ENCODE peak calls at places on chromosomes 2 and 18, in five cellular contexts. D is lower lobe of right lung, Y is foreskin keratinocyte, B is IMR-90, L is mammary epithelial cell. U is an unnamed sample.

GRCh38 chr18:34511879-34512278 is 198.2 kb upstream of the DTNA start:
- DNase-seq in L (no peak), D (no peak), B (no peak), Y (no peak), U (no peak)

GRCh38 chr2:56030062-56030461 is 106.5 kb upstream of the EFEMP1 start:
- DNase-seq in Y (no peak), D (no peak), L (no peak), B (no peak), U (no peak)

GRCh38 chr2:240836781-240837467 is 16.9 kb upstream of the KIF1A start:
- DNase-seq in B (peak), L (no peak), Y (no peak), D (no peak), U (peak)

GRCh38 chr18:43001821-43002220 is 113.7 kb downstream of the RIT2 start:
- DNase-seq in B (peak), Y (no peak), L (no peak), D (no peak), U (no peak)

GRCh38 chr2:174072857-174073256 is 107.7 kb upstream of the SP3 start:
- DNase-seq in Y (no peak), D (no peak), L (no peak), B (no peak), U (no peak)

GRCh38 chr2:165283342-165283741 is 44.1 kb downstream of the SCN2A start:
- DNase-seq in B (no peak), Y (no peak), D (no peak), L (no peak), U (no peak)

GRCh38 chr2:112959109-112959591 is 18.7 kb upstream of the IL36G start:
- DNase-seq in B (no peak), L (no peak), Y (no peak), D (no peak), U (no peak)

GRCh38 chr2:166439078-166439477 is 55.0 kb downstream of the SCN7A start:
- DNase-seq in B (no peak), Y (no peak), D (no peak), L (no peak), U (no peak)

GRCh38 chr2:211035548-211036185 is 479.3 kb downstream of the CPS1 start:
- DNase-seq in Y (no peak), D (no peak), L (peak), B (peak), U (no peak)

GRCh38 chr2:211836409-211836808 is 702.2 kb downstream of the ERBB4 start:
- DNase-seq in D (no peak), B (no peak), L (peak), Y (peak), U (no peak)

GRCh38 chr2:27042159-27042661 is 9.3 kb upstream of the AGBL5 start:
- DNase-seq in D (no peak), B (no peak), L (no peak), Y (no peak), U (no peak)

GRCh38 chr2:188450740-188451480 is 159.2 kb downstream of the GULP1 start:
- DNase-seq in L (no peak), B (peak), Y (no peak), D (no peak), U (no peak)

GRCh38 chr2:227311861-227312506 is 13.1 kb upstream of the MFF start:
- DNase-seq in B (no peak), Y (no peak), D (no peak), L (no peak), U (no peak)

GRCh38 chr2:159484537-159484936 is 131.8 kb downstream of the BAZ2B start:
- DNase-seq in L (no peak), D (no peak), Y (no peak), B (no peak), U (no peak)

GRCh38 chr2:127961729-127962128 is 66.1 kb downstream of the SAP130 start:
- DNase-seq in Y (no peak), D (no peak), L (no peak), B (no peak), U (no peak)

GRCh38 chr2:98701230-98701629 is 29.7 kb downstream of the MGAT4A start:
- DNase-seq in Y (no peak), L (peak), B (no peak), D (no peak), U (no peak)

GRCh38 chr18:43524260-43524659 is 247.0 kb upstream of the SYT4 start:
- DNase-seq in Y (peak), D (no peak), B (no peak), L (peak), U (no peak)

GRCh38 chr18:22347624-22348511 is 69.8 kb downstream of the CTAGE1 start:
- DNase-seq in Y (no peak), L (no peak), D (no peak), B (peak), U (peak)

DNA sequence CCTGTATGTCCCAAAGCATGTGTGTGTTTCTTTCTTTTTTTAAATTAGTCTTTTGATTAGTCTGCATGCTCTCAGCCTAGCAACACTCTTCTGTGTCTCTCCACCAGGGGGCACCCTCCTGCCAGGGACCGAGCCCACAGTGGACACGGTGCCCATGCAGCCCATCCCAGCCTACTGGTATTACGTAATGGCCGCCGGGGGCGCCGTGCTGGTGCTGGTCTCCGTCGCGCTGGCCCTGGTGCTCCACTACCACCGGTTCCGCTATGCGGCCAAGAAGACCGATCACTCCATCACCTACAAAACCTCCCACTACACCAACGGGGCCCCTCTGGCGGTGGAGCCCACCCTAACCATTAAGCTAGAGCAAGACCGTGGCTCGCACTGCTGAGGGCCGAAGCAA is 93.8 kb downstream of the NRP2 start:
- DNase-seq in D (peak), B (no peak), Y (no peak), L (no peak), U (peak)
- H3K27ac ChIP-seq in D (no peak), B (no peak), Y (no peak), L (peak), U (no peak)

GRCh38 chr2:5539281-5540211 is 152.6 kb upstream of the SOX11 start:
- DNase-seq in D (no peak), B (no peak), Y (no peak), L (no peak), U (no peak)

GRCh38 chr2:5540856-5541255 is 151.3 kb upstream of the SOX11 start:
- DNase-seq in Y (no peak), B (no peak), D (no peak), L (no peak), U (no peak)

GRCh38 chr2:5538717-5539116 is 153.5 kb upstream of the SOX11 start:
- DNase-seq in Y (no peak), D (no peak), L (no peak), B (no peak), U (no peak)

GRCh38 chr2:5535301-5535700 is 156.9 kb upstream of the SOX11 start:
- DNase-seq in Y (no peak), B (no peak), D (no peak), L (no peak), U (no peak)

DNA sequence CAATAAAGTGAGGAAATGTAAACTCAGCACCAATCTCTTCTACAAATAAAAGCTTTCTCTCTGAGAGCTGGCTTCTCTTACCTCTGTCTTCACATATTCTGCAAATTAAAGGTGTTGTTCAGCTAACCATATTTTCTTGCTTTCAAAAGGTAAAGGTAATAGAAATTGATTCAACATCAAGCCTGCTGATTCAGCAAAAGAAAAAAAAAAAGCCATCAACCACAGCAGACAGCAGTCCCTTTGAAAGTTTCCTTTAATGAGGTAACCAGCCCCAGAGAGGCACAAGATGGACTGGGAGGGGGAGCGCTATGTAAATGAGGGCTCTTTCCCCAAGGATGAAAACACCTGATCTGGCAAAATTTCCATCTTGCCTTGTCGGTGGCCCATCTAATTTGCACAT is 155.0 kb upstream of the SOX11 start:
- DNase-seq in B (no peak), Y (no peak), D (no peak), L (no peak), U (no peak)
- H3K27ac ChIP-seq in B (no peak), Y (no peak), D (no peak), L (no peak), U (no peak)

DNA sequence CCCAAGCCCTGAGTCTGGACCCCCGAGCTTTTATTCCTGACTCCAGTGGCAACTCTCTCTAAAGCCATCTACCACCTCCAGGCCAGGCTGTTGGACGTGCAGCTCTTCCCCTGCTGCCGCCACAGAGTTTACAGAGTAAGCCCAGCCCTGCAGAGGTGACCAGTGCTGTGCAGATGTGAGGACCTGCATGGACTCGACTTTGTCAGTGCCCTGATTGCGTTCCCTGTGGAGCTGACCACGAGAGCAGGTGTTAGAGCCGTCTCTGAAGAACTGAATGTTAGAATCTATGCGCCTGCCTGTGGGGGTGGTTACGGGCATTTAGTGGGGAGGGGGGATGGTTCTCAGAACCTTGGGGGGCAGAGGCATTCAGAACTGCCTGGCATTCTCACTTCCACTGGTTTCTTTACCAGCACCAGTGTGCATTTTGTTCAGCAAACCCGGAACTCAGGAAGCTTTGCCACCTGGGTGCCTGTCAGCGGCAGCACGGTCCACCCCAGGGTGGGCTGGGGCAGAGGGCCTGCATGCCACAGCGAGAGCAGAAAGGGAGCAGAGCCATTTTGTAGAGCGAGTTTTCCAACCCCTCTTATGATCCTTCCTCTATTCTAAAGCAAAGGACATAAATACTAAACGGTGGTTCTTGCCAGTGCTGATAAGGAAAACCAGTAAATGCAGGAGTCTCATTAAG is 137.9 kb downstream of the KLHL29 start:
- DNase-seq in Y (no peak), D (no peak), L (no peak), B (no peak), U (no peak)
- H3K27ac ChIP-seq in Y (no peak), D (peak), L (no peak), B (no peak), U (no peak)

GRCh38 chr2:143160732-143161707 is 31.8 kb downstream of the ARHGAP15 start:
- DNase-seq in B (no peak), D (no peak), Y (no peak), L (no peak), U (no peak)

GRCh38 chr2:143165291-143165690 is 36.1 kb downstream of the ARHGAP15 start:
- DNase-seq in D (no peak), Y (no peak), L (no peak), B (no peak), U (no peak)

GRCh38 chr2:143163499-143163898 is 34.3 kb downstream of the ARHGAP15 start:
- DNase-seq in B (no peak), L (no peak), D (no peak), Y (no peak), U (no peak)

GRCh38 chr2:143162997-143163396 is 33.8 kb downstream of the ARHGAP15 start:
- DNase-seq in D (no peak), L (no peak), B (no peak), Y (no peak), U (no peak)

DNA sequence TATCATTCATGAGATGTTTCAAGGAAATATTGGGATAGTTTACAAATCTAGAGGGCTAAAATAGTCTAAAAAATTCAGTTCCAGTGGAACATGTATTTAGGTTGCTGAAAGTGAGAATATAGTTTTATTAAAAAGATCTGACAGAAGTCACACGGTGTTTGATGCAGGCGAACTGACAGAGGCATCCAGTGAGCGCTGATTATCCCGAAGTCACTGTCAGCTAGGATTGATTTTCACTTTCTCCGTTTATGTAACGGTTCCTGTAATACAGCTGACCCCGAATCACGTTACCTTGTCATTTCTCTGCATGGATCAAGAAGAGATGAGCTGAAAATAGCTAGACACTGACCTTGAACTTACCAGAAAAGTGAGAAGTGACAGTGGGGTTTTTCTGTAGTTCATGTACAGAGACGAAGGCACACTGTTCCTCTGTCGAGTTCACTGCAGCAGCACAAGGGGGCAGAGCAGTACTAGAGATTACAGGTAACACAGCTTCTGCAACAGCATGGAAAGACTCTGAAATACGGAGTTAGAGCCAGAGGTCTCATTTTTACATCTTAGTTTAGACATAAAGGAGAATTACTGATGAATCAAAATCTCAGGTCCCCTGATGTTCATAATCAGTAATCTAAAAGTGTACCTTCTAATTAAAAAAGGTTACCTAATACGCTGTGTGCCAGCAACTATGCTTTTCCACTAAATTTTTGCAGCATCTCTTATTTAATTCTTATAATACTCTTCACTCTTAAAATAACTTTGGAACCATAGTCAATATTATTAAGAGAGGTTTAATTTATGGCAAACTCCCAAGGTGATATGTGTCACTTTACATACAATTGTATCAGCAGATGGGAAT is 33.0 kb downstream of the ARHGAP15 start:
- DNase-seq in B (peak), Y (no peak), D (no peak), L (peak), U (peak)
- H3K27ac ChIP-seq in B (no peak), Y (no peak), D (no peak), L (no peak), U (no peak)

DNA sequence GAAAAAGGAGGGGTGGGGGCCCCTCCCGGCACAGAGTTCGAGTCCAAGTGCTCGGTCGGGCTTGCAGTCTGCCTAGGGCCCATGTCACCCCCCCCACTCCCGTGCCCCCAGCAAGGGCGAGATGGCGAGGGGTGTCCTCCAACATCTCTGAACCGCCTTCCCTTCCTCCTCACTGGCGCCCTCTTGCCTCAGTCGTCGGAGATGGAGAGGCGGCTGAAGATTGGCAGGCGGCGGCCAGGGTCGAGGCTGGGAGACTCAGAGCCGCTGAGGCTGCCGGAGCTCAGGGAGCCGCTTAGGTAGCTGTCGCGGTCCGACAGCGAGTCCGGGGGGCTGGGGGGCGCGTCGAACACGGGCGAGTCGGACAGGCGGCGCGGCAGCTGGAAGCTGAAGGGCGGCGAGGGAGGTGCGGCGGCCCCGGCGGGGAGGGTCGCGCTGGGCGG is 2.3 kb downstream of the ZFP36L2 start:
- DNase-seq in D (peak), L (peak), B (peak), Y (no peak), U (peak)
- H3K27ac ChIP-seq in D (peak), L (peak), B (peak), Y (peak), U (peak)

U was measured in right cardiac atrium.